ENCODE peak calls at places on chromosomes 12 and 14, in ten cellular contexts. G, S, R, D, J, I, U, T, H and Y are unnamed samples.
A peak's percentile ranks its signal among the peaks of the same experiment; 100 is the strongest.

GRCh38 chr12:55060470-55060869 is 40.7 kb downstream of the NEUROD4 start:
- DNase-seq in G (no peak), S (no peak), R (peak; percentile 21), D (no peak), J (no peak), I (no peak), U (no peak), T (no peak), H (no peak), Y (peak; percentile 61)

GRCh38 chr14:30330452-30330851 is 228.5 kb upstream of the G2E3 start:
- DNase-seq in G (no peak), S (no peak), R (peak; percentile 5), D (no peak), J (no peak), I (no peak), U (peak; percentile 6), T (no peak), H (no peak), Y (no peak)

GRCh38 chr12:106892075-106892474 is 63.6 kb upstream of the TMEM263 start:
- DNase-seq in G (no peak), S (no peak), R (peak; percentile 35), D (no peak), J (no peak), I (no peak), U (no peak), T (no peak), H (no peak), Y (no peak)

GRCh38 chr12:124201248-124201647 is 93.6 kb upstream of the RFLNA start:
- DNase-seq in G (no peak), S (no peak), R (no peak), D (no peak), J (no peak), I (no peak), U (no peak), T (no peak), H (no peak), Y (no peak)

GRCh38 chr12:2644678-2645405 is 149.9 kb upstream of the FKBP4 start:
- DNase-seq in G (no peak), S (no peak), R (no peak), D (no peak), J (no peak), I (no peak), U (no peak), T (no peak), H (no peak), Y (no peak)

GRCh38 chr12:3633396-3633795 is 119.5 kb downstream of the CRACR2A start:
- DNase-seq in G (no peak), S (no peak), R (no peak), D (no peak), J (no peak), I (no peak), U (no peak), T (no peak), H (no peak), Y (no peak)

GRCh38 chr14:60357551-60357930 is 108.5 kb downstream of the PPM1A start:
- DNase-seq in G (no peak), S (no peak), R (no peak), D (no peak), J (no peak), I (no peak), U (no peak), T (no peak), H (no peak), Y (peak; percentile 43)

GRCh38 chr14:54806616-54807015 is 96.0 kb downstream of the GCH1 start:
- DNase-seq in G (no peak), S (no peak), R (no peak), D (no peak), J (no peak), I (no peak), U (no peak), T (no peak), H (no peak), Y (no peak)

GRCh38 chr12:47276253-47277070 is 196.7 kb upstream of the AMIGO2 start:
- DNase-seq in G (no peak), S (no peak), R (peak; percentile 91), D (peak; percentile 42), J (no peak), I (no peak), U (no peak), T (peak; percentile 90), H (no peak), Y (no peak)

GRCh38 chr14:57390806-57391562 is 598 bp downstream of the NAA30 start:
- DNase-seq in G (no peak), S (peak; percentile 14), R (peak; percentile 49), D (peak; percentile 36), J (peak; percentile 25), I (peak; percentile 71), U (no peak), T (no peak), H (peak; percentile 14), Y (peak; percentile 38)

GRCh38 chr14:73503648-73504047 is 12.9 kb downstream of the RIOX1 start:
- DNase-seq in G (peak; percentile 52), S (no peak), R (no peak), D (no peak), J (no peak), I (no peak), U (no peak), T (no peak), H (no peak), Y (no peak)

GRCh38 chr12:123934829-123935228 is 37.8 kb downstream of the CCDC92 start:
- DNase-seq in G (peak; percentile 16), S (no peak), R (peak; percentile 4), D (no peak), J (no peak), I (no peak), U (no peak), T (no peak), H (no peak), Y (no peak)

GRCh38 chr12:57868870-57869609 is 22.5 kb upstream of the CTDSP2 start:
- DNase-seq in G (no peak), S (peak; percentile 71), R (no peak), D (no peak), J (no peak), I (no peak), U (no peak), T (no peak), H (no peak), Y (peak; percentile 62)

GRCh38 chr12:88998421-88998820 is 353.9 kb downstream of the DUSP6 start:
- DNase-seq in G (no peak), S (no peak), R (peak; percentile 12), D (no peak), J (no peak), I (no peak), U (no peak), T (no peak), H (no peak), Y (no peak)

GRCh38 chr12:68686262-68686594 is 550 bp upstream of the NUP107 start:
- DNase-seq in G (no peak), S (no peak), R (no peak), D (no peak), J (no peak), I (no peak), U (no peak), T (no peak), H (no peak), Y (no peak)

GRCh38 chr12:85422766-85423165 is 142.7 kb downstream of the ALX1 start:
- DNase-seq in G (no peak), S (no peak), R (no peak), D (no peak), J (no peak), I (no peak), U (no peak), T (no peak), H (no peak), Y (no peak)

GRCh38 chr14:89237923-89238529 is 179.0 kb downstream of the FOXN3 start:
- DNase-seq in G (no peak), S (no peak), R (peak; percentile 6), D (no peak), J (no peak), I (no peak), U (no peak), T (no peak), H (no peak), Y (no peak)
- TF ChIP-seq CTCF in G (peak; percentile 46), S (peak; percentile 28), R (peak; percentile 44), D (peak; percentile 13), J (peak; percentile 48), I (peak; percentile 53), U (peak; percentile 46), T (peak; percentile 47), H (peak; percentile 36), Y (peak; percentile 31)

GRCh38 chr12:53215497-53215896 is 8.4 kb upstream of the ITGB7 start:
- DNase-seq in G (no peak), S (no peak), R (no peak), D (no peak), J (no peak), I (no peak), U (no peak), T (no peak), H (no peak), Y (no peak)
- H3K27ac ChIP-seq in G (no peak overlapping the region), S (peak overlapping the region; percentile 37), R (no peak overlapping the region), D (no peak overlapping the region), J (peak overlapping the region; percentile 100), I (peak overlapping the region; percentile 99), U (no peak overlapping the region), T (peak overlapping the region; percentile 60), H (no peak overlapping the region), Y (no peak overlapping the region)

DNA sequence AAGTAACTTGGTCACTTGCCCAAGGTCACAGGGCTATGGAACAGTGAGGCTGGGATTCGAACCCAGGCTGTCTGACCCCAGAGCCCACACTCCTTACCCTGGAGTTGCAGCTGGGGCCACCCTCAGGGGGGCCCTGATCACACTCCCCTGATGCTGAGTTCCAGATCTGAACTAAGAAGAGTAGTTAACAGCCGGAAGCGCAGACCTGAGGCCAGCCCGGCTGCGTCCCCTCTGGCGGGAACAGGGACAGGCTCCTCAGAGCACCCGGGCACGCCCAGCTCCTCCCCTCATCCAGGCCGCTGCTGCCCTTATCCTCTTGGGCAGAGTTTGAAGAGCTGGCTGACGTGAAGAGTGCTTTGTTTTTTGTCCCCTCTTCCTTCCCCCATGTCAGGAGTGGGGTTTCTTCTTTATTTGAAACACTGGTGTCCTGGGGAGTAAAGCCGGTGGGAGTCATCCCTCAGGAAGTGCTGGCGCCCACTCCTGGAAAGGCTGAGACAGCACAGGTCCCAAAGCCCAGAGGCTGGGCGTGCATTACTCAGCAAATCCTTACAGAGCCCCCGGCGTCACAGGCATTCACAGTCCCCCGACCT is 8.7 kb downstream of the PHB2 start:
- DNase-seq in G (peak; percentile 74), S (peak; percentile 68), R (peak; percentile 66), D (peak; percentile 67), J (peak; percentile 53), I (peak; percentile 72), U (peak; percentile 73), T (no peak), H (peak; percentile 85), Y (peak; percentile 84)
- H3K4me3 ChIP-seq in G (peak overlapping the region; percentile 45), S (peak overlapping the region; percentile 12), R (no peak overlapping the region), D (no peak overlapping the region), J (peak overlapping the region; percentile 38), I (peak overlapping the region; percentile 32), U (peak overlapping the region; percentile 99), T (peak overlapping the region; percentile 23), H (peak overlapping the region; percentile 15), Y (peak overlapping the region; percentile 20)

DNA sequence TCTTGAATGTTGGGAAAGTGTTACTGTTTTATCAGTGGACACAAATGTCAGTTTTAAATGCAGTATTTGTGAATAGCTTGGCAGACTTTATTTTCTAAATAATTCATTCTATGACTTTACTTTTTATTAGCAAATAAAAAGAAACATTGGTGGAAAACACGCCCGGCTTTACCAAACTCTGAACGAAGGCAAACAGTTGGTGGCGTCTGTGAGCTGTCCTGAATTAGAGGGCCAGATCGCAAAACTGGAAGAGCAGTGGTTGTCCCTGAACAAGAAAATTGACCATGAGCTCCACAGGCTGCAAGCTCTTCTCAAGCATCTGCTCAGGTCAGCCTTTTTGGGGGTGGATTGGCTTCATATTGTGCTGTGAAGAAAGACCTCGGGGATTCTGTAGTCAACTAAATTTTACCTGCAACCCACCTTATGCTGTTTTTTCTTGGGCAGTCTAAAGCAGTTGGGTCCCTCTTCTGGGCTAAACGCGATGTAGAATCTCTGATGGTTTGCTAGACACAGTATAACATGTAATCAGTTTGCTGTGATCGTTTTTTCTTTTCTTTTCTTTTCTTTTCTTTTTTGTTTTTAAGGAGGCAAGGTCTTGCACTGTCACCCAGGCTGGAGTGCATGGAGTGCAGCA is 156.4 kb downstream of the ESR2 start:
- DNase-seq in G (no peak), S (no peak), R (no peak), D (peak; percentile 43), J (no peak), I (no peak), U (no peak), T (no peak), H (no peak), Y (no peak)
- TF ChIP-seq CTCF in G (peak; percentile 57), S (no peak), R (no peak), D (peak; percentile 47), J (peak; percentile 44), I (peak; percentile 49), U (no peak), T (no peak), H (no peak), Y (no peak)